ENCODE peak calls at places on chromosomes 6 and 20, in eight cellular contexts. M, B, W, A, R, D, E and C are unnamed samples.

GRCh38 chr6:130116273-130116672 is 97.9 kb downstream of the L3MBTL3 start:
- DNase-seq in D (no peak), M (no peak), B (no peak), R (no peak), W (no peak), A (no peak), E (no peak), C (no peak)

GRCh38 chr6:113591896-113592827 is 265.0 kb upstream of the MARCKS start:
- DNase-seq in A (peak), D (peak), E (peak), R (no peak), B (peak), W (no peak), M (no peak), C (peak)

GRCh38 chr6:3259491-3259958 is 778 bp downstream of the PSMG4 start:
- DNase-seq in A (peak), D (peak), E (peak), M (peak), R (peak), B (peak), W (no peak), C (peak)

GRCh38 chr20:61223121-61223520 is 28.9 kb upstream of the CDH4 start:
- DNase-seq in E (no peak), R (no peak), B (no peak), A (no peak), M (no peak), W (no peak), D (no peak), C (no peak)

GRCh38 chr6:154435400-154435945 is 75.0 kb downstream of the CNKSR3 start:
- DNase-seq in M (no peak), E (peak), D (no peak), A (no peak), R (no peak), W (no peak), B (no peak), C (no peak)

GRCh38 chr20:34753706-34754461 is 49.7 kb downstream of the TP53INP2 start:
- DNase-seq in A (no peak), M (no peak), E (no peak), R (no peak), B (no peak), W (no peak), D (no peak), C (no peak)

GRCh38 chr6:75893058-75893775 is 144.2 kb downstream of the MYO6 start:
- DNase-seq in B (peak), R (no peak), D (peak), M (peak), E (peak), W (no peak), A (peak), C (peak)

GRCh38 chr6:146110990-146111389 is 82.1 kb downstream of the GRM1 start:
- DNase-seq in B (no peak), A (no peak), E (no peak), W (no peak), M (no peak), D (no peak), R (no peak), C (no peak)

GRCh38 chr20:57212890-57213276 is 53.6 kb downstream of the BMP7 start:
- DNase-seq in D (no peak), R (no peak), E (no peak), B (no peak), A (no peak), W (no peak), M (no peak), C (no peak)

GRCh38 chr6:135314543-135314942 is 133.4 kb downstream of the MYB start:
- DNase-seq in A (no peak), M (no peak), E (no peak), D (peak), B (no peak), R (no peak), W (no peak), C (no peak)

GRCh38 chr20:46688151-46689081 is 828 bp downstream of the TP53RK start:
- DNase-seq in M (peak), B (no peak), A (no peak), W (no peak), E (peak), D (peak), R (no peak), C (no peak)

GRCh38 chr6:54702772-54703171 is 143.8 kb upstream of the FAM83B start:
- DNase-seq in W (no peak), E (no peak), B (no peak), M (no peak), A (no peak), R (no peak), D (no peak), C (no peak)

GRCh38 chr20:18778993-18779392 is 34.6 kb upstream of the SCP2D1 start:
- DNase-seq in W (no peak), R (no peak), D (peak), B (no peak), A (no peak), E (no peak), M (no peak), C (peak)

GRCh38 chr6:121780325-121781313 is 345.2 kb downstream of the GJA1 start:
- DNase-seq in W (no peak), E (no peak), B (no peak), R (peak), A (no peak), D (no peak), M (no peak), C (no peak)

GRCh38 chr6:327538-328183 is 35.4 kb downstream of the DUSP22 start:
- DNase-seq in D (no peak), R (no peak), M (no peak), W (no peak), E (no peak), B (no peak), A (no peak), C (no peak)

GRCh38 chr6:16239090-16239797 is 857 bp downstream of the GMPR start:
- DNase-seq in E (peak), A (peak), B (peak), W (peak), M (peak), R (peak), D (no peak), C (peak)

GRCh38 chr6:65819152-65819551 is 112.1 kb upstream of the EYS start:
- DNase-seq in E (no peak), W (no peak), D (no peak), B (no peak), M (no peak), R (no peak), A (no peak), C (no peak)

GRCh38 chr6:166318227-166318626 is 10.0 kb upstream of the PRR18 start:
- DNase-seq in W (no peak), D (no peak), B (no peak), E (no peak), M (no peak), R (no peak), A (no peak), C (no peak)

GRCh38 chr20:1568166-1568490 is 10.6 kb upstream of the SIRPD start:
- DNase-seq in A (no peak), M (no peak), D (no peak), B (no peak), R (no peak), W (no peak), E (no peak), C (no peak)

GRCh38 chr6:125257351-125257750 is 44.4 kb downstream of the HDDC2 start:
- DNase-seq in D (no peak), E (no peak), W (no peak), M (no peak), R (no peak), B (no peak), A (no peak), C (no peak)

GRCh38 chr6:163128324-163128723 is 286.2 kb upstream of the QKI start:
- DNase-seq in W (no peak), E (no peak), A (no peak), M (no peak), R (no peak), D (no peak), B (no peak), C (no peak)

GRCh38 chr20:48463916-48464315 is 363.9 kb downstream of the PREX1 start:
- DNase-seq in B (no peak), E (peak), M (no peak), D (no peak), R (no peak), A (no peak), W (no peak), C (no peak)

GRCh38 chr6:40915165-40915564 is 123.9 kb downstream of the UNC5CL start:
- DNase-seq in E (no peak), B (no peak), W (no peak), D (no peak), R (no peak), A (no peak), M (no peak), C (no peak)

GRCh38 chr6:75493400-75494064 is at the start of gene FILIP1:
- DNase-seq in E (peak), B (no peak), D (no peak), W (no peak), R (peak), A (no peak), M (no peak), C (peak)

GRCh38 chr6:44224154-44224977 is 971 bp downstream of the SLC29A1 start:
- DNase-seq in D (peak), A (peak), E (peak), R (peak), M (peak), W (no peak), B (no peak), C (no peak)